ENCODE peak calls at places on chromosomes 12 and 14, in eight cellular contexts. Q, X, C, Z, Y, A, K and T are unnamed samples.

GRCh38 chr12:87467893-87468292 is 561.3 kb downstream of the C12orf50 start:
- DNase-seq in Q (no peak), X (no peak), C (no peak), Z (no peak), Y (no peak), A (no peak), K (no peak), T (no peak)

GRCh38 chr12:104576980-104577925 is 120.5 kb downstream of the CHST11 start:
- DNase-seq in Q (no peak), X (peak), C (no peak), Z (no peak), Y (no peak), A (no peak), K (no peak), T (no peak)

GRCh38 chr12:89225808-89226368 is 126.4 kb downstream of the DUSP6 start:
- DNase-seq in Q (no peak), X (peak), C (no peak), Z (peak), Y (no peak), A (no peak), K (no peak), T (peak)

GRCh38 chr14:64717870-64718269 is 13.6 kb downstream of the PLEKHG3 start:
- DNase-seq in Q (no peak), X (no peak), C (no peak), Z (no peak), Y (no peak), A (no peak), K (no peak), T (no peak)

GRCh38 chr14:100775351-100775830 is 48.7 kb downstream of the DLK1 start:
- DNase-seq in Q (no peak), X (no peak), C (no peak), Z (no peak), Y (no peak), A (no peak), K (no peak), T (no peak)

GRCh38 chr14:20476795-20477194 is 7.6 kb downstream of the PNP start:
- DNase-seq in Q (no peak), X (no peak), C (no peak), Z (no peak), Y (no peak), A (no peak), K (no peak), T (no peak)

GRCh38 chr12:60977966-60978365 is 1282.2 kb upstream of the USP15 start:
- DNase-seq in Q (no peak), X (no peak), C (no peak), Z (no peak), Y (no peak), A (no peak), K (no peak), T (no peak)

GRCh38 chr14:67837011-67837624 is 17.5 kb downstream of the RAD51B start:
- DNase-seq in Q (peak), X (peak), C (peak), Z (peak), Y (no peak), A (peak), K (no peak), T (peak)

GRCh38 chr12:123105427-123105826 is 45.5 kb downstream of the PITPNM2 start:
- DNase-seq in Q (no peak), X (no peak), C (no peak), Z (no peak), Y (no peak), A (no peak), K (no peak), T (no peak)

GRCh38 chr14:95299271-95299670 is 20.4 kb downstream of the CLMN start:
- DNase-seq in Q (no peak), X (no peak), C (no peak), Z (no peak), Y (no peak), A (no peak), K (no peak), T (no peak)

GRCh38 chr12:90262261-90262660 is 553.6 kb upstream of the ATP2B1 start:
- DNase-seq in Q (no peak), X (no peak), C (no peak), Z (no peak), Y (no peak), A (no peak), K (no peak), T (no peak)

GRCh38 chr12:123145211-123145610 is 5.7 kb downstream of the PITPNM2 start:
- DNase-seq in Q (no peak), X (no peak), C (no peak), Z (no peak), Y (no peak), A (no peak), K (no peak), T (no peak)

GRCh38 chr14:37230551-37231194 is 32.9 kb downstream of the MIPOL1 start:
- DNase-seq in Q (peak), X (no peak), C (peak), Z (peak), Y (no peak), A (no peak), K (no peak), T (peak)

GRCh38 chr12:39619316-39619659 is 315 bp downstream of the ABCD2 start:
- DNase-seq in Q (no peak), X (no peak), C (no peak), Z (no peak), Y (no peak), A (peak), K (no peak), T (no peak)